ENCODE peak calls at places on chromosomes 16 and 17, in seven cellular contexts. One of them, this sample, is unnamed.

GRCh38 chr17:27808629-27809028 is 8.3 kb upstream of the NOS2 start:
- DNase-seq in omental fat pad: no peak
- DNase-seq in activated CD4-positive, CD25-positive, alpha-beta regulatory T cell: no peak
- DNase-seq in AG20443: no peak
- DNase-seq in breast epithelium: no peak
- DNase-seq in CD4-positive, alpha-beta T cell: no peak
- DNase-seq in mucosa of gallbladder: no peak
- DNase-seq in this sample: no peak

GRCh38 chr17:488993-489757 is 136.6 kb upstream of the RPH3AL start:
- DNase-seq in omental fat pad: no peak
- DNase-seq in activated CD4-positive, CD25-positive, alpha-beta regulatory T cell: no peak
- DNase-seq in AG20443: no peak
- DNase-seq in breast epithelium: no peak
- DNase-seq in CD4-positive, alpha-beta T cell: no peak
- DNase-seq in mucosa of gallbladder: no peak
- DNase-seq in this sample: no peak

GRCh38 chr17:17811381-17812210 is 25.2 kb downstream of the SREBF1 start:
- DNase-seq in omental fat pad: no peak
- DNase-seq in activated CD4-positive, CD25-positive, alpha-beta regulatory T cell: no peak
- DNase-seq in AG20443: no peak
- DNase-seq in breast epithelium: no peak
- DNase-seq in CD4-positive, alpha-beta T cell: no peak
- DNase-seq in mucosa of gallbladder: no peak
- DNase-seq in this sample: no peak

GRCh38 chr17:29158096-29158495 is 22.1 kb downstream of the MYO18A start:
- DNase-seq in omental fat pad: no peak
- DNase-seq in activated CD4-positive, CD25-positive, alpha-beta regulatory T cell: no peak
- DNase-seq in AG20443: peak
- DNase-seq in breast epithelium: no peak
- DNase-seq in CD4-positive, alpha-beta T cell: no peak
- DNase-seq in mucosa of gallbladder: no peak
- DNase-seq in this sample: peak

GRCh38 chr17:57665128-57665527 is 80.0 kb downstream of the CCDC182 start:
- DNase-seq in omental fat pad: no peak
- DNase-seq in activated CD4-positive, CD25-positive, alpha-beta regulatory T cell: no peak
- DNase-seq in AG20443: no peak
- DNase-seq in breast epithelium: no peak
- DNase-seq in CD4-positive, alpha-beta T cell: no peak
- DNase-seq in mucosa of gallbladder: no peak
- DNase-seq in this sample: no peak

GRCh38 chr16:53053967-53054669 is 673 bp upstream of the CHD9 start:
- DNase-seq in omental fat pad: no peak
- DNase-seq in activated CD4-positive, CD25-positive, alpha-beta regulatory T cell: no peak
- DNase-seq in AG20443: peak
- DNase-seq in breast epithelium: peak
- DNase-seq in CD4-positive, alpha-beta T cell: no peak
- DNase-seq in mucosa of gallbladder: peak
- DNase-seq in this sample: peak

GRCh38 chr17:751269-752001 is 629 bp downstream of the GEMIN4 start:
- DNase-seq in omental fat pad: no peak
- DNase-seq in activated CD4-positive, CD25-positive, alpha-beta regulatory T cell: peak
- DNase-seq in AG20443: peak
- DNase-seq in breast epithelium: no peak
- DNase-seq in CD4-positive, alpha-beta T cell: no peak
- DNase-seq in mucosa of gallbladder: peak
- DNase-seq in this sample: peak

GRCh38 chr16:1979271-1980025 is 1.8 kb downstream of the NOXO1 start:
- DNase-seq in omental fat pad: no peak
- DNase-seq in activated CD4-positive, CD25-positive, alpha-beta regulatory T cell: no peak
- DNase-seq in AG20443: no peak
- DNase-seq in breast epithelium: no peak
- DNase-seq in CD4-positive, alpha-beta T cell: no peak
- DNase-seq in mucosa of gallbladder: peak
- DNase-seq in this sample: no peak

GRCh38 chr17:27733771-27734170 is 66.6 kb downstream of the NOS2 start:
- DNase-seq in omental fat pad: no peak
- DNase-seq in activated CD4-positive, CD25-positive, alpha-beta regulatory T cell: no peak
- DNase-seq in AG20443: no peak
- DNase-seq in breast epithelium: no peak
- DNase-seq in CD4-positive, alpha-beta T cell: no peak
- DNase-seq in mucosa of gallbladder: no peak
- DNase-seq in this sample: no peak

GRCh38 chr17:82734987-82735866 is at the start of gene FN3K:
- DNase-seq in omental fat pad: no peak
- DNase-seq in activated CD4-positive, CD25-positive, alpha-beta regulatory T cell: no peak
- DNase-seq in AG20443: peak
- DNase-seq in breast epithelium: no peak
- DNase-seq in CD4-positive, alpha-beta T cell: no peak
- DNase-seq in mucosa of gallbladder: peak
- DNase-seq in this sample: peak

GRCh38 chr16:58148099-58148498 is 18.9 kb upstream of the CFAP20 start:
- DNase-seq in omental fat pad: no peak
- DNase-seq in activated CD4-positive, CD25-positive, alpha-beta regulatory T cell: no peak
- DNase-seq in AG20443: no peak
- DNase-seq in breast epithelium: no peak
- DNase-seq in CD4-positive, alpha-beta T cell: no peak
- DNase-seq in mucosa of gallbladder: no peak
- DNase-seq in this sample: no peak

GRCh38 chr17:50686494-50687199 is 21.1 kb downstream of the ANKRD40 start:
- DNase-seq in omental fat pad: peak
- DNase-seq in activated CD4-positive, CD25-positive, alpha-beta regulatory T cell: no peak
- DNase-seq in AG20443: peak
- DNase-seq in breast epithelium: peak
- DNase-seq in CD4-positive, alpha-beta T cell: no peak
- DNase-seq in mucosa of gallbladder: peak
- DNase-seq in this sample: peak

GRCh38 chr17:28497931-28498330 is 8.2 kb upstream of the FOXN1 start:
- DNase-seq in omental fat pad: no peak
- DNase-seq in activated CD4-positive, CD25-positive, alpha-beta regulatory T cell: no peak
- DNase-seq in AG20443: no peak
- DNase-seq in breast epithelium: peak
- DNase-seq in CD4-positive, alpha-beta T cell: no peak
- DNase-seq in mucosa of gallbladder: peak
- DNase-seq in this sample: no peak

GRCh38 chr16:14186007-14186953 is 115.2 kb downstream of the MRTFB start:
- DNase-seq in omental fat pad: no peak
- DNase-seq in activated CD4-positive, CD25-positive, alpha-beta regulatory T cell: no peak
- DNase-seq in AG20443: peak
- DNase-seq in breast epithelium: no peak
- DNase-seq in CD4-positive, alpha-beta T cell: no peak
- DNase-seq in mucosa of gallbladder: no peak
- DNase-seq in this sample: no peak

GRCh38 chr16:63745456-63745855 is 1376.4 kb downstream of the CDH11 start:
- DNase-seq in omental fat pad: no peak
- DNase-seq in activated CD4-positive, CD25-positive, alpha-beta regulatory T cell: no peak
- DNase-seq in AG20443: no peak
- DNase-seq in breast epithelium: no peak
- DNase-seq in CD4-positive, alpha-beta T cell: no peak
- DNase-seq in mucosa of gallbladder: no peak
- DNase-seq in this sample: no peak

GRCh38 chr16:24218299-24218698 is 37.8 kb upstream of the CACNG3 start:
- DNase-seq in omental fat pad: no peak
- DNase-seq in activated CD4-positive, CD25-positive, alpha-beta regulatory T cell: no peak
- DNase-seq in AG20443: no peak
- DNase-seq in breast epithelium: no peak
- DNase-seq in CD4-positive, alpha-beta T cell: no peak
- DNase-seq in mucosa of gallbladder: no peak
- DNase-seq in this sample: no peak

GRCh38 chr17:71639865-71640264 is 481.0 kb upstream of the SOX9 start:
- DNase-seq in omental fat pad: no peak
- DNase-seq in activated CD4-positive, CD25-positive, alpha-beta regulatory T cell: no peak
- DNase-seq in AG20443: no peak
- DNase-seq in breast epithelium: no peak
- DNase-seq in CD4-positive, alpha-beta T cell: no peak
- DNase-seq in mucosa of gallbladder: no peak
- DNase-seq in this sample: no peak

GRCh38 chr16:78996806-78997205 is 603.7 kb downstream of the MAF start:
- DNase-seq in omental fat pad: no peak
- DNase-seq in activated CD4-positive, CD25-positive, alpha-beta regulatory T cell: no peak
- DNase-seq in AG20443: no peak
- DNase-seq in breast epithelium: no peak
- DNase-seq in CD4-positive, alpha-beta T cell: no peak
- DNase-seq in mucosa of gallbladder: no peak
- DNase-seq in this sample: no peak

GRCh38 chr16:76293980-76294690 is 16.9 kb downstream of the CNTNAP4 start:
- DNase-seq in omental fat pad: no peak
- DNase-seq in activated CD4-positive, CD25-positive, alpha-beta regulatory T cell: no peak
- DNase-seq in AG20443: no peak
- DNase-seq in breast epithelium: no peak
- DNase-seq in CD4-positive, alpha-beta T cell: no peak
- DNase-seq in mucosa of gallbladder: no peak
- DNase-seq in this sample: no peak

GRCh38 chr17:74923538-74924249 is 379 bp upstream of the OTOP2 start:
- DNase-seq in omental fat pad: peak
- DNase-seq in activated CD4-positive, CD25-positive, alpha-beta regulatory T cell: peak
- DNase-seq in AG20443: peak
- DNase-seq in breast epithelium: peak
- DNase-seq in CD4-positive, alpha-beta T cell: peak
- DNase-seq in mucosa of gallbladder: peak
- DNase-seq in this sample: peak

GRCh38 chr16:73060216-73060615 is 12.3 kb upstream of the ZFHX3 start:
- DNase-seq in omental fat pad: no peak
- DNase-seq in activated CD4-positive, CD25-positive, alpha-beta regulatory T cell: no peak
- DNase-seq in AG20443: no peak
- DNase-seq in breast epithelium: no peak
- DNase-seq in CD4-positive, alpha-beta T cell: no peak
- DNase-seq in mucosa of gallbladder: no peak
- DNase-seq in this sample: no peak

GRCh38 chr16:30096105-30096861 is at the start of gene YPEL3:
- DNase-seq in omental fat pad: peak
- DNase-seq in activated CD4-positive, CD25-positive, alpha-beta regulatory T cell: peak
- DNase-seq in AG20443: peak
- DNase-seq in breast epithelium: peak
- DNase-seq in CD4-positive, alpha-beta T cell: peak
- DNase-seq in mucosa of gallbladder: peak
- DNase-seq in this sample: peak

GRCh38 chr16:30096862-30097563 is 1.0 kb upstream of the YPEL3 start:
- DNase-seq in omental fat pad: no peak
- DNase-seq in activated CD4-positive, CD25-positive, alpha-beta regulatory T cell: no peak
- DNase-seq in AG20443: no peak
- DNase-seq in breast epithelium: no peak
- DNase-seq in CD4-positive, alpha-beta T cell: no peak
- DNase-seq in mucosa of gallbladder: no peak
- DNase-seq in this sample: no peak

GRCh38 chr17:7846765-7847661 is 7.9 kb upstream of the TMEM88 start:
- DNase-seq in omental fat pad: no peak
- DNase-seq in activated CD4-positive, CD25-positive, alpha-beta regulatory T cell: no peak
- DNase-seq in AG20443: no peak
- DNase-seq in breast epithelium: no peak
- DNase-seq in CD4-positive, alpha-beta T cell: no peak
- DNase-seq in mucosa of gallbladder: no peak
- DNase-seq in this sample: no peak

GRCh38 chr17:2975469-2975958 is 87.9 kb downstream of the OR1D5 start:
- DNase-seq in omental fat pad: no peak
- DNase-seq in activated CD4-positive, CD25-positive, alpha-beta regulatory T cell: no peak
- DNase-seq in AG20443: no peak
- DNase-seq in breast epithelium: peak
- DNase-seq in CD4-positive, alpha-beta T cell: no peak
- DNase-seq in mucosa of gallbladder: peak
- DNase-seq in this sample: peak

GRCh38 chr17:18626152-18626870 is 17.9 kb downstream of the TBC1D28 start:
- DNase-seq in omental fat pad: no peak
- DNase-seq in activated CD4-positive, CD25-positive, alpha-beta regulatory T cell: no peak
- DNase-seq in AG20443: no peak
- DNase-seq in breast epithelium: no peak
- DNase-seq in CD4-positive, alpha-beta T cell: no peak
- DNase-seq in mucosa of gallbladder: no peak
- DNase-seq in this sample: no peak

GRCh38 chr16:66324785-66325184 is 41.7 kb upstream of the CDH5 start:
- DNase-seq in omental fat pad: no peak
- DNase-seq in activated CD4-positive, CD25-positive, alpha-beta regulatory T cell: no peak
- DNase-seq in AG20443: peak
- DNase-seq in breast epithelium: no peak
- DNase-seq in CD4-positive, alpha-beta T cell: no peak
- DNase-seq in mucosa of gallbladder: no peak
- DNase-seq in this sample: no peak